ENCODE peak calls at places on chromosomes 11 and 22, in nine cellular contexts. Z, E, A, N, O, B, T, G and Q are unnamed samples.

GRCh38 chr11:75495749-75496641 is 29.7 kb downstream of the GDPD5 start:
- DNase-seq in Z (no peak), E (no peak), A (no peak), N (no peak), O (no peak), B (no peak), T (no peak), G (no peak), Q (no peak)

GRCh38 chr11:77187776-77188175 is 59.7 kb downstream of the MYO7A start:
- DNase-seq in Z (no peak), E (no peak), A (no peak), N (no peak), O (no peak), B (no peak), T (no peak), G (no peak), Q (no peak)

GRCh38 chr22:22879675-22880029 is 8.0 kb upstream of the IGLL5 start:
- DNase-seq in Z (no peak), E (no peak), A (no peak), N (no peak), O (no peak), B (no peak), T (no peak), G (no peak), Q (no peak)

GRCh38 chr11:130771708-130772107 is 144.6 kb downstream of the SNX19 start:
- DNase-seq in Z (peak; percentile 81), E (no peak), A (no peak), N (no peak), O (peak; percentile 34), B (no peak), T (no peak), G (peak; percentile 46), Q (no peak)

GRCh38 chr11:87460842-87461637 is 423.3 kb downstream of the TMEM135 start:
- DNase-seq in Z (peak; percentile 62), E (no peak), A (no peak), N (no peak), O (no peak), B (no peak), T (no peak), G (no peak), Q (no peak)

GRCh38 chr11:126328001-126328390 is 24.1 kb downstream of the DCPS start:
- DNase-seq in Z (no peak), E (no peak), A (no peak), N (no peak), O (no peak), B (no peak), T (no peak), G (no peak), Q (no peak)

GRCh38 chr11:93209476-93209875 is 11.7 kb upstream of the SLC36A4 start:
- DNase-seq in Z (no peak), E (no peak), A (no peak), N (no peak), O (no peak), B (no peak), T (no peak), G (no peak), Q (no peak)

GRCh38 chr22:44811141-44811540 is 58.8 kb downstream of the ARHGAP8 start:
- DNase-seq in Z (no peak), E (no peak), A (no peak), N (no peak), O (no peak), B (no peak), T (no peak), G (no peak), Q (no peak)

GRCh38 chr22:44561139-44561840 is 63.3 kb upstream of the RTL6 start:
- DNase-seq in Z (no peak), E (no peak), A (no peak), N (no peak), O (no peak), B (no peak), T (no peak), G (no peak), Q (no peak)

DNA sequence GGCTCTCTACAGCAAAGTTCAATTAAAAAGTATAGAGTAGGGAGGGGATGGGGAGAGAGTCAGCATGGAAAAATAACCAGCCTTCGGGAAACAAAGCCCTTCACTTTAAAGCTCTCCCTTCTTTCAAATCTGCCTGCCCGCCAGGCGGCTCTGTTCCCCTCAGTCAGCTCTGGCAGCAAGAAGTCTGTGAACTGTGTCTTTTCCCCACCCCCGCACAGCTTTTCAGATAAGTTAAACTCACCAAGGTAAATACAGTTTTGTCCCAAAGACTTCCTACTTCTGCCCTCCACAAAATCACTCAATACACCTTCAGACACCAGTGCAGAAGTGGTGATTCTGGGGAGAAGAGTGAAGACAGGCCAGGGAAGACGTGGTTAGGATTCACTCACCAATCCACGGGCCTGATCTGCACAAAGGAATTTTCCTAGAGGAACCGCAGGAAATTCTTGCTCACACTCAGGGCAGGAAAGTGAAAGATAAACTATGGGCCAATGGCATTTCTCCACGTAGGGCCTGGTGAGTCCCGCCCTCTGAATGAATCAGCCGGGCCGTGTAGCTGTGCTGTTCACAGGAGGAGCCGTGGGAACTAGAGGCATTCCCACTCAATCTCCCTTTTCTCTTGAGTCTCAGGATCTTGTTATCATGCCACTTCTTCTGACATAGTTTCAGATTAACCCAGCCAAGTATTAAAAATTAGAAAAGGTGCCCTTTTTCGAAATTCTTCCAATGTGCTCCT is at the start of gene TRIM5:
- DNase-seq in Z (peak; percentile 95), E (peak; percentile 97), A (peak; percentile 89), N (peak; percentile 92), O (peak; percentile 74), B (peak; percentile 92), T (peak; percentile 83), G (peak; percentile 99), Q (peak; percentile 93)
- TF ChIP-seq POLR2A in Z (no peak), E (peak; percentile 54), A (no peak), N (peak; percentile 83), O (peak; percentile 67), B (no peak), T (peak; percentile 65), G (peak; percentile 95), Q (peak; percentile 53)

GRCh38 chr22:40588726-40589125 is 47.8 kb downstream of the MRTFA start:
- DNase-seq in Z (no peak), E (no peak), A (no peak), N (no peak), O (no peak), B (no peak), T (no peak), G (peak; percentile 70), Q (no peak)
- TF ChIP-seq POLR2A in Z (no peak), E (no peak), A (no peak), N (no peak), O (no peak), B (no peak), T (no peak), G (no peak), Q (no peak)

GRCh38 chr11:46036969-46037368 is 84.3 kb downstream of the PHF21A start:
- DNase-seq in Z (no peak), E (no peak), A (no peak), N (no peak), O (no peak), B (no peak), T (no peak), G (peak; percentile 58), Q (no peak)
- TF ChIP-seq POLR2A in Z (no peak), E (no peak), A (no peak), N (no peak), O (no peak), B (no peak), T (no peak), G (no peak), Q (no peak)

DNA sequence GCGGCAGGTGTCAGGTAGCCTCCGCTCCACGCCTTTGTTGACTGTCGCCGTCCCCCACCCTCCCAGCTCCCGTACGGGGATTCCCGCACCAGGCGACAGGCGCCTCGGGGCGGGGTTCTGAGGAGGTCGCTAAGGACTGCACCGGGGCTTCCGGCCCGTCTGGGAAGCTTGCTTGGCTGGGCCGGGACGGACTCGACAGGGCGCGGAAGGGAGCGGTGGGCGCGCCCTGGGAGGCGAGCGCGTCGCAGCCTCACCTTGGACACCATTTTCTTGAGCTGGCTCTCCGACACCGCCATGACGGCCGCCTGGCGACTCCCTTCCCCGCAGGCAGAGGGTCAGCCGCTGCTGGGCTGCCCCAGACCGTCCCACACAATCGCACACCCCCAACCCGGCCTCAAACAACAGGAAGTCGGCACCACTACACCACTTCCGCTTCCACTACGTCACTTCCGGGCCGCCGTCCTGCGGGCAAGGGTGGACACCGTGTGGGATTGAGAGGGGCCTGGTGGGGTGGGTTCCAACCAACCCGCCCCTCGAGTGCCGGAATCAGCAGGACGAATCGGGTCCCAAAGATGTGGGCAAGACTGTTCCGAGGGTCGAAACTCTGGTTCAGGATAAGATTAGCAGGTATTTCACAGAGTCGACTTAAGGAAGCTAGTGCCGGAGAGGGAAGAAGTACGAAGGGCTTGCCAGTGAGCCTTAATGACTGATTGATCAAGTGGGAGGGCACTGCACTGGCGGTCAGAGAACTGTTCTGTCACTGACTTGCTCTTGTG is at the start of gene TSG101:
- DNase-seq in Z (peak; percentile 98), E (peak; percentile 93), A (peak; percentile 93), N (peak; percentile 89), O (peak; percentile 91), B (peak; percentile 87), T (peak; percentile 95), G (peak; percentile 92), Q (peak; percentile 91)
- TF ChIP-seq POLR2A in Z (peak; percentile 81), E (peak; percentile 91), A (no peak), N (peak; percentile 89), O (peak; percentile 86), B (peak; percentile 56), T (peak; percentile 82), G (peak; percentile 87), Q (peak; percentile 66)

GRCh38 chr11:128231845-128232410 is 355.4 kb downstream of the ETS1 start:
- DNase-seq in Z (no peak), E (no peak), A (no peak), N (no peak), O (no peak), B (no peak), T (no peak), G (no peak), Q (no peak)

GRCh38 chr11:128235958-128236357 is 351.4 kb downstream of the ETS1 start:
- DNase-seq in Z (no peak), E (no peak), A (no peak), N (no peak), O (no peak), B (no peak), T (no peak), G (no peak), Q (no peak)

GRCh38 chr11:128235446-128235845 is 351.9 kb downstream of the ETS1 start:
- DNase-seq in Z (no peak), E (no peak), A (no peak), N (no peak), O (no peak), B (no peak), T (no peak), G (no peak), Q (no peak)

GRCh38 chr11:128236506-128237498 is 350.6 kb downstream of the ETS1 start:
- DNase-seq in Z (no peak), E (no peak), A (no peak), N (no peak), O (no peak), B (no peak), T (no peak), G (no peak), Q (no peak)

GRCh38 chr11:128232588-128232987 is 354.8 kb downstream of the ETS1 start:
- DNase-seq in Z (no peak), E (no peak), A (no peak), N (no peak), O (no peak), B (no peak), T (no peak), G (no peak), Q (no peak)
- TF ChIP-seq POLR2A in Z (no peak), E (no peak), A (no peak), N (no peak), O (no peak), B (no peak), T (no peak), G (no peak), Q (no peak)